ENCODE peak calls at places on chromosome 13, in five cellular contexts. Q is HepG2, R is K562, K is upper lobe of left lung, C is GM12878. H is an unnamed sample. For H3K27me3, the result is how much of the 10 kb centered on the place peaks cover.

GRCh38 chr13:40585911-40586471 is 80.5 kb downstream of the FOXO1 start:
- ATAC-seq in C (no peak), Q (no peak), K (no peak), R (no peak), H (no peak)

GRCh38 chr13:75250526-75251183 is 231.3 kb downstream of the TBC1D4 start:
- ATAC-seq in Q (no peak), C (no peak), K (no peak), R (no peak), H (no peak)

GRCh38 chr13:100112186-100112838 is 23.4 kb downstream of the PCCA start:
- ATAC-seq in K (no peak), R (no peak), C (no peak), Q (peak), H (no peak)

GRCh38 chr13:81888855-81889254 is 1547.9 kb upstream of the SPRY2 start:
- ATAC-seq in R (no peak), Q (no peak), K (no peak), C (no peak), H (no peak)

GRCh38 chr13:22278336-22278929 is 607.6 kb downstream of the FGF9 start:
- ATAC-seq in C (peak), Q (no peak), R (no peak), K (no peak), H (no peak)

GRCh38 chr13:36543671-36544070 is 111.4 kb downstream of the CCNA1 start:
- ATAC-seq in K (no peak), R (no peak), Q (no peak), C (no peak), H (no peak)

GRCh38 chr13:101258071-101258470 is 158.2 kb downstream of the NALCN start:
- ATAC-seq in R (no peak), K (no peak), Q (no peak), C (peak), H (no peak)

GRCh38 chr13:45925151-45925550 is 73.6 kb upstream of the SIAH3 start:
- ATAC-seq in R (peak), K (no peak), C (peak), Q (no peak), H (no peak)

GRCh38 chr13:80654638-80655249 is 313.8 kb upstream of the SPRY2 start:
- ATAC-seq in K (no peak), Q (no peak), R (peak), C (no peak), H (no peak)

GRCh38 chr13:54799621-54800226 is 1771.1 kb downstream of the OLFM4 start:
- ATAC-seq in Q (no peak), R (no peak), K (no peak), C (no peak), H (no peak)

DNA sequence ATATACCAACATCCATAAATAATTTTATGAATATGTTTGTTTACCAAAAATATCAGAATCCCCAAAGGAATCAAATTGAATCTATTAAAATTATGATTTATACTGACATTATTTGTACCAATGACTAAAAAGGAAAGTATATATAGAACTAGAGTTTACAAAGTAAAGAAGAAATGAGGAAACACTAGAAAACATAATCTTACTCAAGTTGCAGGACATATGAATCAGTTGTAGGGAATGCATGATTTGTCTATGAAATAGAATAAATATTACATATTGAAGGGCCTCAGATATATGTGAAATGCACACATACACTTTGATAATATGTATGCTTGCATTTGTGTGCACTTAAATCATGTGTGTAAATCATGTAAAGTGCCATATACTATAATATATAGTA is 1466.4 kb downstream of the EFNB2 start:
- ATAC-seq in K (no peak), R (no peak), C (no peak), Q (no peak), H (no peak)
- TF ChIP-seq EP300 in K (no peak), R (no peak), C (no peak), Q (no peak), H (no peak)

DNA sequence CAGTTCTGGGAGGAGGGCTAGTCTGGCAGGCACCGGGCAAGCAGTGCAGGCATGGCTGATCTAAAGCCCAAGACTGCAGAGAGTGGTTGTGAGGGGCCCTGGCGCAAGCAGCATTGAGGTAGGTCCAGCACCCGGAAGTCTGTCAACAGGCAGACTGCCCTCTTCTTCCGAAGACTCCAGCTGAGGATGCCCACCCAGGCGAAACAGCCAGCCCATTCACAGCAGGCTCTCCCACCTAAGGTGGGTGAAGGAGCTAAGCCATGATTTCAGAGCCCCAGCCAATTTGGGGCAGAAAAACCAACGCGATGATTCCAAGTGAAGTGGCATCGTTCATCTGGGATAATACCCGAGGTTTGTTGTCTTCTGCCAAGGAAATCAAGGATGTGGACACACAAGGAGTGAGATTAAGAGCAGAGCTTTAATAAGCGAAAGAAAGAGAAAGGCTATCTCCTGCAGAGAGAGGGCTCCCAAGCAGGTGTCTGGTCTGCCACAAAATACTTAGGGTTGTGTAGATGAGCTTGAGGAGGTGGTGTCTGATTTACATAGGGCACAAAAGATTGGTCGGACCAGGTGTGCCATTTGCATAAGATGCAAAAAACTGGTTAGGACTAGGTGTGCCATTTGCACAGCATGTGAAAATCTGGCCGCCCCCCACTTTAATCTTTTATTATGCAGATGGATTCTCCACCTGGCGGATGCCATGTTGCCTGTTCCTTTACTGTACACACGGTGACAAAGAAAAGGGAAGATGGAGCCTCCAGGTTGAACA is 22.6 kb downstream of the FAM124A start:
- ATAC-seq in R (no peak), C (no peak), K (no peak), Q (no peak), H (no peak)
- H3K27me3 ChIP-seq in R (under half), C (under half), K (under half), Q (under half), H (under half)

DNA sequence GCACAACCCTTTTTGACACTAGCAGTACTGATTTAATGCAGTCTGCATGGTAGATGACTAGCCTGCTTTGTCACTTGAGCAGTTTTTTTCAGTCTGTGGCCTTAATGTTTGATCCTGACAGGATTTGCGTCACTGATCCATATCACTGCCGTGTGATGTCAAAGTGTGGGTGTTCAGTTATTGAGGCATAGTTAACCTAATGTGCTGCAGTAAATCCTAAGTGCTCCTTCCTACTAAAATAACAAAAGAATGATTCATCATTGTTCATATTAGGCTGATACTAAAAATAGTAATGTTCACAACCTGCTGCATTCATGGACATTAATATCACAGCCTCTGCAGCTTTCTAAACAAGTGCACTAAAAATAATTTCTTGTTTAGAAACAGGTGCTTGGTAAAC is 121.9 kb upstream of the MLNR start:
- ATAC-seq in Q (no peak), K (peak), C (peak), R (no peak), H (peak)
- TF ChIP-seq EP300 in Q (no peak), K (peak), C (no peak), R (no peak), H (peak)

GRCh38 chr13:42575938-42576337 is 2.0 kb downstream of the TNFSF11 start:
- ATAC-seq in C (no peak), Q (no peak), R (no peak), K (no peak), H (no peak)
- H3K27me3 ChIP-seq in C (under half), Q (under half), R (under half), K (under half), H (half or more)

GRCh38 chr13:98089246-98089645 is 53.6 kb upstream of the FARP1 start:
- ATAC-seq in Q (no peak), K (no peak), R (no peak), C (no peak), H (no peak)

GRCh38 chr13:98097749-98098148 is 45.1 kb upstream of the FARP1 start:
- ATAC-seq in K (no peak), Q (no peak), C (no peak), R (no peak), H (no peak)

GRCh38 chr13:98094678-98095266 is 48.1 kb upstream of the FARP1 start:
- ATAC-seq in R (no peak), K (no peak), Q (peak), C (no peak), H (no peak)

GRCh38 chr13:98089826-98090225 is 53.1 kb upstream of the FARP1 start:
- ATAC-seq in Q (no peak), K (no peak), C (no peak), R (no peak), H (no peak)

DNA sequence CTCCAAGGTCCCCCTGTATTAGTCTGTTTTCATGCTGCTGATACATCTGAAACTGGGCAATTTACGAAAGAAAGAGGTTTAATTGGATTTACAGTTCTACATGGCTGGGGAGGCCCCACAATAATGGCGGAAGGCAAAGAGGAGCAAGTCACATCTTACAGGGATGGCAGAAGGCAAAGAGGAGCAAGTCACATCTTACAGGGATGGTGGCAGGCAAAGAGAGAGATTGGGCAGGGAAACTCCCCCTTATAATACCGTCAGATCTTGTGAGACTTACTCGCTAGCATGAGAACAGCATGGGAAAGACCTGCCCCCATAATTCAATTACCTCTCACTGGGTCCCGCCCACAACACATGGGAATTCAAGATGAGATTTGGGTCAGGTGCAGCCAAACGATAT is 50.0 kb upstream of the FARP1 start:
- ATAC-seq in K (no peak), R (no peak), C (no peak), Q (no peak), H (no peak)
- TF ChIP-seq EP300 in K (no peak), R (no peak), C (no peak), Q (no peak), H (no peak)

GRCh38 chr13:112434937-112435523 is 58.9 kb downstream of the SPACA7 start:
- ATAC-seq in K (peak), Q (no peak), R (no peak), C (no peak), H (no peak)
- H3K27me3 ChIP-seq in K (under half), Q (under half), R (under half), C (under half), H (under half)

DNA sequence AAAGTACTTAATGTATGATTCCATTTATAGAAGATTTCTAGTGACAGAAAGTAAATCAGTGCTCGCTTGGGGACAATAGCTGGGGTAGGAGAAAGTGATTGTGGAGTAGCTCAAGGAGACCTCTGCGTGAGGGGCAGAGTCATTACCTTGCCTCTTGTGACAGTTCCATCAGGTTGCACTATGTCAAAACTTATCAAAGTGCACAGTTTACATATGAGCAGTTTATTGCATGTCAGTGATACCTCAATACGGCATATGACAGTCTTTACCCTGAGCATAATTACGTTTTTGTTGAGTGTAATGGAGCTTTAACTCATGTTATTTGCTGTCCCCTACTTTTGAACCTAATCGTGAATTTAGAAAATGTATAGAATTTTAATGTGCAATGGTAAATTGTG is 15.0 kb downstream of the ARHGEF7 start:
- ATAC-seq in Q (no peak), C (no peak), K (no peak), R (no peak), H (no peak)
- TF ChIP-seq EP300 in Q (no peak), C (no peak), K (no peak), R (no peak), H (no peak)

GRCh38 chr13:24745861-24746617 is 17.9 kb upstream of the RNF17 start:
- ATAC-seq in R (no peak), Q (peak), K (no peak), C (peak), H (no peak)
- H3K27me3 ChIP-seq in R (under half), Q (under half), K (under half), C (under half), H (half or more)

GRCh38 chr13:59452189-59452588 is 711.5 kb downstream of the DIAPH3 start:
- ATAC-seq in K (no peak), Q (peak), R (no peak), C (no peak), H (no peak)
- TF ChIP-seq EP300 in K (no peak), Q (no peak), R (no peak), C (no peak), H (no peak)

DNA sequence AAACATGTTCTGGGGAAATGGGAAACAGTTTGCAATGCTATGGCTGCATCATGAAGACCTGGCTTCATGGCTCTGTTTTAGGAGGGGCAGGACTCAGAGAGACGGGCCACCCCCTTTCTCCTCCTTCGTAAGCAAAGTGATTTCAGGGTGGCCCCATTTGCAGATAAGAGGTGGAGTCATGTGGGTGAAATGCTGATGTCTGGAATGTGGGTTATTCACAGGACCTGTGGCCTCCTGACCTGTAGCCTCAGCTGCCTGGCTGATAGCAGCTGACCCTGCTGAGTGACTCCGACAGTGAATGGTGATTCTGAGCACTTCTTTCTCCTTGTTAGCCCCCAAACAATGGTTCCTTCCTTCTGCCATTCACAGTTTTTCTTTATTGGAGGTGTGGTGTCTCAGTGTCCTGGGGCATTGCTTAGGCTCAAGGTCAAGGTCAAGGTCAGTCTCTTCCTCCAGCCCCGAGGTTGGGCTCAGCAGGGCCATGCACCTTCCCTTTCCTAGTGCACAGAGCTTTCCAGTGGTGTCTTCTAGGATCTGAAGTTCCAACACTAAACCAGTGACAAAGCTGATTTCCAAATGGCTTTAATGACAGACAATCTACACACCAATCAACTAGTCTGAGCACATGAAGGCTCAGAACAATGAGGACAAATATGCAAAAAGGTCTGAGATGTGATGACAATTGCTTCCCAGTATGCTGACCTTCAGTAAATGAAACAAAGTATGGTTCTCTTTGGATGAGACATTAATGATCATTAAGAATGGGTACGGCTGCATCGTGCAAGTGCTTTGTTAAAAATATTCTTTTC is 49.6 kb upstream of the ANKRD10 start:
- ATAC-seq in R (peak), K (no peak), Q (peak), C (peak), H (no peak)
- H3K27me3 ChIP-seq in R (under half), K (under half), Q (under half), C (under half), H (under half)